ENCODE peak calls at places on chromosomes 2 and 18, in seven cellular contexts. E is ACHN; S is amniotic epithelial cell; C is epithelial cell of esophagus; K is dorsolateral prefrontal cortex; W is transverse colon; Z is stimulated activated CD4-positive, alpha-beta T cell treated with anti-CD3 and anti-CD28 coated beads, Interleukin-2, amount 100 ng/mL, for 48 hours. T is an unnamed sample.
A peak's percentile ranks its signal among the peaks of the same experiment; 100 is the strongest.

GRCh38 chr18:77376043-77376732 is 126.5 kb downstream of the GALR1 start:
- DNase-seq in E (no peak), S (no peak), C (no peak), K (no peak), W (no peak), Z (no peak), T (no peak)

GRCh38 chr2:134216152-134216829 is 37.6 kb upstream of the MGAT5 start:
- DNase-seq in E (no peak), S (no peak), C (peak; percentile 92), K (no peak), W (no peak), Z (no peak), T (no peak)

GRCh38 chr2:190159453-190159852 is 96.9 kb upstream of the MSTN start:
- DNase-seq in E (no peak), S (no peak), C (peak; percentile 67), K (no peak), W (no peak), Z (no peak), T (peak; percentile 64)

GRCh38 chr18:47397671-47398319 is 146.3 kb upstream of the SKOR2 start:
- DNase-seq in E (peak; percentile 4), S (no peak), C (no peak), K (no peak), W (peak; percentile 10), Z (peak; percentile 9), T (no peak)

GRCh38 chr2:146214394-146214929 is 1630.4 kb upstream of the ACVR2A start:
- DNase-seq in E (no peak), S (no peak), C (no peak), K (no peak), W (no peak), Z (no peak), T (peak; percentile 5)

GRCh38 chr18:45556217-45556616 is 59.1 kb upstream of the SLC14A2 start:
- DNase-seq in E (no peak), S (no peak), C (no peak), K (no peak), W (no peak), Z (no peak), T (no peak)

GRCh38 chr2:189236066-189236465 is 56.5 kb upstream of the COL5A2 start:
- DNase-seq in E (no peak), S (peak; percentile 67), C (peak; percentile 90), K (no peak), W (no peak), Z (no peak), T (peak; percentile 48)

GRCh38 chr18:29285471-29285870 is 1108.5 kb upstream of the CDH2 start:
- DNase-seq in E (no peak), S (no peak), C (peak; percentile 6), K (no peak), W (no peak), Z (no peak), T (no peak)

GRCh38 chr18:59008302-59008974 is 131.2 kb upstream of the SEC11C start:
- DNase-seq in E (no peak), S (peak; percentile 84), C (peak; percentile 93), K (no peak), W (no peak), Z (no peak), T (peak; percentile 66)

GRCh38 chr2:39216495-39217191 is 27.1 kb downstream of the CDKL4 start:
- DNase-seq in E (no peak), S (no peak), C (no peak), K (no peak), W (peak; percentile 27), Z (peak; percentile 48), T (no peak)

GRCh38 chr2:78979380-78980238 is 45.9 kb upstream of the REG3G start:
- DNase-seq in E (peak; percentile 60), S (no peak), C (peak; percentile 18), K (peak; percentile 73), W (peak; percentile 24), Z (peak; percentile 15), T (peak; percentile 15)

GRCh38 chr18:75273817-75274216 is 63.2 kb downstream of the TSHZ1 start:
- DNase-seq in E (no peak), S (no peak), C (no peak), K (no peak), W (no peak), Z (no peak), T (no peak)

GRCh38 chr2:55914786-55915185 is 8.8 kb downstream of the EFEMP1 start:
- DNase-seq in E (no peak), S (no peak), C (no peak), K (no peak), W (no peak), Z (no peak), T (no peak)

GRCh38 chr2:9235388-9236344 is 29.1 kb downstream of the ASAP2 start:
- DNase-seq in E (no peak), S (peak; percentile 97), C (peak; percentile 74), K (no peak), W (no peak), Z (no peak), T (peak; percentile 70)

GRCh38 chr18:56522826-56523225 is 115.6 kb downstream of the TXNL1 start:
- DNase-seq in E (no peak), S (no peak), C (no peak), K (no peak), W (no peak), Z (no peak), T (no peak)

GRCh38 chr2:152729844-152730243 is 11.4 kb downstream of the ARL6IP6 start:
- DNase-seq in E (no peak), S (no peak), C (no peak), K (no peak), W (no peak), Z (no peak), T (no peak)

GRCh38 chr2:240127911-240128607 is 8.0 kb downstream of the COPS9 start:
- DNase-seq in E (no peak), S (no peak), C (no peak), K (no peak), W (no peak), Z (no peak), T (no peak)

GRCh38 chr18:44423826-44424225 is 256.9 kb upstream of the SETBP1 start:
- DNase-seq in E (no peak), S (no peak), C (no peak), K (no peak), W (no peak), Z (no peak), T (no peak)